ENCODE peak calls at places on chromosomes 2 and 18, in nine cellular contexts. One of them, this sample, is unnamed.
A peak's percentile ranks its signal among the peaks of the same experiment; 100 is the strongest.

GRCh38 chr2:152497481-152498052 is 162.6 kb downstream of the FMNL2 start:
- DNase-seq in fibroblast of lung: peak; percentile 95
- DNase-seq in neural crest cell: no peak
- DNase-seq in activated CD4-positive, alpha-beta T cell treated with anti-CD3 and anti-CD28 coated beads, Interleukin-2, amount 50 U/mL, for 48 hours: no peak
- DNase-seq in BE2C: peak; percentile 49
- DNase-seq in GM12892: no peak
- DNase-seq in RPMI8226: peak; percentile 75
- DNase-seq in ecto neural progenitor cell: no peak
- DNase-seq in left ventricle myocardium superior: no peak
- DNase-seq in this sample: no peak

GRCh38 chr2:11597538-11598225 is 63.8 kb downstream of the GREB1 start:
- DNase-seq in fibroblast of lung: no peak
- DNase-seq in neural crest cell: no peak
- DNase-seq in activated CD4-positive, alpha-beta T cell treated with anti-CD3 and anti-CD28 coated beads, Interleukin-2, amount 50 U/mL, for 48 hours: no peak
- DNase-seq in BE2C: no peak
- DNase-seq in GM12892: no peak
- DNase-seq in RPMI8226: no peak
- DNase-seq in ecto neural progenitor cell: no peak
- DNase-seq in left ventricle myocardium superior: no peak
- DNase-seq in this sample: no peak

GRCh38 chr2:9071584-9072124 is 68.2 kb upstream of the MBOAT2 start:
- DNase-seq in fibroblast of lung: no peak
- DNase-seq in neural crest cell: no peak
- DNase-seq in activated CD4-positive, alpha-beta T cell treated with anti-CD3 and anti-CD28 coated beads, Interleukin-2, amount 50 U/mL, for 48 hours: no peak
- DNase-seq in BE2C: no peak
- DNase-seq in GM12892: no peak
- DNase-seq in RPMI8226: no peak
- DNase-seq in ecto neural progenitor cell: no peak
- DNase-seq in left ventricle myocardium superior: no peak
- DNase-seq in this sample: no peak

GRCh38 chr2:200703132-200703925 is 108.4 kb upstream of the BZW1 start:
- DNase-seq in fibroblast of lung: peak; percentile 62
- DNase-seq in neural crest cell: peak; percentile 14
- DNase-seq in activated CD4-positive, alpha-beta T cell treated with anti-CD3 and anti-CD28 coated beads, Interleukin-2, amount 50 U/mL, for 48 hours: peak; percentile 38
- DNase-seq in BE2C: peak; percentile 31
- DNase-seq in GM12892: no peak
- DNase-seq in RPMI8226: peak; percentile 41
- DNase-seq in ecto neural progenitor cell: no peak
- DNase-seq in left ventricle myocardium superior: no peak
- DNase-seq in this sample: no peak

GRCh38 chr2:29582062-29582461 is 339.3 kb downstream of the ALK start:
- DNase-seq in fibroblast of lung: no peak
- DNase-seq in neural crest cell: no peak
- DNase-seq in activated CD4-positive, alpha-beta T cell treated with anti-CD3 and anti-CD28 coated beads, Interleukin-2, amount 50 U/mL, for 48 hours: no peak
- DNase-seq in BE2C: no peak
- DNase-seq in GM12892: no peak
- DNase-seq in RPMI8226: no peak
- DNase-seq in ecto neural progenitor cell: no peak
- DNase-seq in left ventricle myocardium superior: no peak
- DNase-seq in this sample: peak; percentile 5

GRCh38 chr18:41992066-41992465 is 37.0 kb downstream of the PIK3C3 start:
- DNase-seq in fibroblast of lung: peak; percentile 35
- DNase-seq in neural crest cell: no peak
- DNase-seq in activated CD4-positive, alpha-beta T cell treated with anti-CD3 and anti-CD28 coated beads, Interleukin-2, amount 50 U/mL, for 48 hours: no peak
- DNase-seq in BE2C: no peak
- DNase-seq in GM12892: no peak
- DNase-seq in RPMI8226: no peak
- DNase-seq in ecto neural progenitor cell: no peak
- DNase-seq in left ventricle myocardium superior: no peak
- DNase-seq in this sample: no peak

GRCh38 chr18:65175681-65176080 is 575.1 kb upstream of the CDH7 start:
- DNase-seq in fibroblast of lung: no peak
- DNase-seq in neural crest cell: no peak
- DNase-seq in activated CD4-positive, alpha-beta T cell treated with anti-CD3 and anti-CD28 coated beads, Interleukin-2, amount 50 U/mL, for 48 hours: no peak
- DNase-seq in BE2C: no peak
- DNase-seq in GM12892: no peak
- DNase-seq in RPMI8226: no peak
- DNase-seq in ecto neural progenitor cell: no peak
- DNase-seq in left ventricle myocardium superior: no peak
- DNase-seq in this sample: no peak

GRCh38 chr2:77228379-77228778 is 293.8 kb downstream of the LRRTM4 start:
- DNase-seq in fibroblast of lung: peak; percentile 25
- DNase-seq in neural crest cell: no peak
- DNase-seq in activated CD4-positive, alpha-beta T cell treated with anti-CD3 and anti-CD28 coated beads, Interleukin-2, amount 50 U/mL, for 48 hours: no peak
- DNase-seq in BE2C: peak; percentile 71
- DNase-seq in GM12892: no peak
- DNase-seq in RPMI8226: no peak
- DNase-seq in ecto neural progenitor cell: no peak
- DNase-seq in left ventricle myocardium superior: no peak
- DNase-seq in this sample: no peak

GRCh38 chr2:162197095-162197825 is 45.2 kb upstream of the GCG start:
- DNase-seq in fibroblast of lung: peak; percentile 85
- DNase-seq in neural crest cell: no peak
- DNase-seq in activated CD4-positive, alpha-beta T cell treated with anti-CD3 and anti-CD28 coated beads, Interleukin-2, amount 50 U/mL, for 48 hours: no peak
- DNase-seq in BE2C: no peak
- DNase-seq in GM12892: no peak
- DNase-seq in RPMI8226: no peak
- DNase-seq in ecto neural progenitor cell: no peak
- DNase-seq in left ventricle myocardium superior: no peak
- DNase-seq in this sample: no peak

GRCh38 chr2:134375935-134376334 is 122.1 kb downstream of the MGAT5 start:
- DNase-seq in fibroblast of lung: peak; percentile 78
- DNase-seq in neural crest cell: no peak
- DNase-seq in activated CD4-positive, alpha-beta T cell treated with anti-CD3 and anti-CD28 coated beads, Interleukin-2, amount 50 U/mL, for 48 hours: no peak
- DNase-seq in BE2C: peak; percentile 53
- DNase-seq in GM12892: no peak
- DNase-seq in RPMI8226: no peak
- DNase-seq in ecto neural progenitor cell: no peak
- DNase-seq in left ventricle myocardium superior: peak; percentile 35
- DNase-seq in this sample: no peak

GRCh38 chr2:170324640-170325046 is 146.7 kb downstream of the MYO3B start:
- DNase-seq in fibroblast of lung: peak; percentile 36
- DNase-seq in neural crest cell: peak; percentile 22
- DNase-seq in activated CD4-positive, alpha-beta T cell treated with anti-CD3 and anti-CD28 coated beads, Interleukin-2, amount 50 U/mL, for 48 hours: peak; percentile 20
- DNase-seq in BE2C: peak; percentile 24
- DNase-seq in GM12892: no peak
- DNase-seq in RPMI8226: peak; percentile 51
- DNase-seq in ecto neural progenitor cell: peak; percentile 78
- DNase-seq in left ventricle myocardium superior: no peak
- DNase-seq in this sample: peak; percentile 19

GRCh38 chr2:166419616-166419934 is 43.8 kb upstream of the SCN9A start:
- DNase-seq in fibroblast of lung: peak; percentile 44
- DNase-seq in neural crest cell: no peak
- DNase-seq in activated CD4-positive, alpha-beta T cell treated with anti-CD3 and anti-CD28 coated beads, Interleukin-2, amount 50 U/mL, for 48 hours: no peak
- DNase-seq in BE2C: no peak
- DNase-seq in GM12892: no peak
- DNase-seq in RPMI8226: peak; percentile 32
- DNase-seq in ecto neural progenitor cell: no peak
- DNase-seq in left ventricle myocardium superior: no peak
- DNase-seq in this sample: no peak

GRCh38 chr18:13217466-13217961 is 1.0 kb upstream of the LDLRAD4 start:
- DNase-seq in fibroblast of lung: peak; percentile 38
- DNase-seq in neural crest cell: peak; percentile 38
- DNase-seq in activated CD4-positive, alpha-beta T cell treated with anti-CD3 and anti-CD28 coated beads, Interleukin-2, amount 50 U/mL, for 48 hours: peak; percentile 62
- DNase-seq in BE2C: peak; percentile 49
- DNase-seq in GM12892: no peak
- DNase-seq in RPMI8226: peak; percentile 42
- DNase-seq in ecto neural progenitor cell: peak; percentile 78
- DNase-seq in left ventricle myocardium superior: peak; percentile 86
- DNase-seq in this sample: peak; percentile 19

GRCh38 chr2:9364373-9364772 is 59.0 kb downstream of the ITGB1BP1 start:
- DNase-seq in fibroblast of lung: no peak
- DNase-seq in neural crest cell: no peak
- DNase-seq in activated CD4-positive, alpha-beta T cell treated with anti-CD3 and anti-CD28 coated beads, Interleukin-2, amount 50 U/mL, for 48 hours: no peak
- DNase-seq in BE2C: no peak
- DNase-seq in GM12892: no peak
- DNase-seq in RPMI8226: no peak
- DNase-seq in ecto neural progenitor cell: no peak
- DNase-seq in left ventricle myocardium superior: no peak
- DNase-seq in this sample: no peak

This sample was measured in germinal center.